ENCODE peak calls at places on chromosomes 1 and 21, in six cellular contexts. Y is T-helper 9 cell, K is NCI-H2029 treated with DMSO at 0.1 percent for 48 hours, E is putamen, L is iris pigment epithelial cell, F is adrenal gland. G is an unnamed sample.

GRCh38 chr21:31733521-31734149 is 1.7 kb upstream of the SCAF4 start:
- DNase-seq in K (no peak), E (no peak), L (no peak), Y (no peak), F (no peak), G (no peak)

GRCh38 chr1:177126267-177126666 is 38.2 kb downstream of the ASTN1 start:
- DNase-seq in F (no peak), K (no peak), Y (no peak), E (no peak), L (no peak), G (no peak)

GRCh38 chr1:163162281-163162937 is 40.3 kb downstream of the RGS5 start:
- DNase-seq in E (no peak), L (peak; percentile 43), Y (no peak), K (no peak), F (no peak), G (no peak)

GRCh38 chr1:1418464-1419362 is 2.4 kb downstream of the ANKRD65 start:
- DNase-seq in L (no peak), K (no peak), E (no peak), F (no peak), Y (no peak), G (no peak)

GRCh38 chr1:185804206-185804605 is 70.0 kb downstream of the HMCN1 start:
- DNase-seq in E (no peak), Y (no peak), F (no peak), L (peak; percentile 15), K (no peak), G (no peak)

GRCh38 chr1:25825605-25826004 is 5.9 kb downstream of the MTFR1L start:
- DNase-seq in K (no peak), F (no peak), E (no peak), L (no peak), Y (no peak), G (no peak)

GRCh38 chr1:25469177-25469576 is 38.5 kb downstream of the MACO1 start:
- DNase-seq in Y (no peak), K (no peak), L (peak; percentile 66), F (no peak), E (no peak), G (no peak)

GRCh38 chr21:45281411-45282282 is 6.0 kb downstream of the POFUT2 start:
- DNase-seq in L (no peak), F (peak; percentile 19), Y (no peak), E (no peak), K (no peak), G (peak; percentile 23)

GRCh38 chr1:214420341-214420740 is 131.1 kb downstream of the PTPN14 start:
- DNase-seq in Y (no peak), E (no peak), F (no peak), L (no peak), K (no peak), G (no peak)

GRCh38 chr21:27759820-27760219 is 792.9 kb upstream of the ADAMTS5 start:
- DNase-seq in K (no peak), L (no peak), F (no peak), Y (no peak), E (no peak), G (peak; percentile 24)

GRCh38 chr1:235952950-235953615 is 86.4 kb upstream of the LYST start:
- DNase-seq in Y (no peak), L (no peak), K (no peak), F (no peak), E (no peak), G (no peak)

GRCh38 chr1:183806086-183806485 is 1.2 kb downstream of the RGL1 start:
- DNase-seq in E (no peak), Y (no peak), K (no peak), L (peak; percentile 59), F (no peak), G (no peak)

GRCh38 chr1:198545156-198545555 is 4.7 kb upstream of the ATP6V1G3 start:
- DNase-seq in L (no peak), K (no peak), Y (no peak), F (no peak), E (no peak), G (no peak)

G was measured in H9.